ENCODE peak calls at places on chromosomes 5 and 9, in nine cellular contexts. One of them, this sample, is unnamed.

GRCh38 chr9:1929722-1930621 is 85.2 kb upstream of the SMARCA2 start:
- DNase-seq in CD4-positive, alpha-beta T cell: no peak
- DNase-seq in left ventricle myocardium inferior: no peak
- DNase-seq in endothelial cell of umbilical vein: no peak
- DNase-seq in lung: no peak
- DNase-seq in upper lobe of right lung: no peak
- DNase-seq in pancreas: no peak
- DNase-seq in adrenal gland: no peak
- DNase-seq in heart left ventricle: no peak
- DNase-seq in this sample: no peak

GRCh38 chr5:31021181-31021624 is 172.3 kb upstream of the CDH6 start:
- DNase-seq in CD4-positive, alpha-beta T cell: no peak
- DNase-seq in adrenal gland: no peak
- DNase-seq in upper lobe of right lung: no peak
- DNase-seq in endothelial cell of umbilical vein: peak
- DNase-seq in heart left ventricle: no peak
- DNase-seq in left ventricle myocardium inferior: no peak
- DNase-seq in pancreas: no peak
- DNase-seq in lung: no peak
- DNase-seq in this sample: no peak

GRCh38 chr5:113771483-113771882 is 258.0 kb downstream of the YTHDC2 start:
- DNase-seq in lung: no peak
- DNase-seq in adrenal gland: no peak
- DNase-seq in endothelial cell of umbilical vein: no peak
- DNase-seq in left ventricle myocardium inferior: no peak
- DNase-seq in heart left ventricle: no peak
- DNase-seq in upper lobe of right lung: no peak
- DNase-seq in CD4-positive, alpha-beta T cell: no peak
- DNase-seq in pancreas: no peak
- DNase-seq in this sample: no peak

GRCh38 chr9:100354121-100354800 is 1.5 kb upstream of the TEX10 start:
- DNase-seq in lung: no peak
- DNase-seq in adrenal gland: no peak
- DNase-seq in pancreas: no peak
- DNase-seq in endothelial cell of umbilical vein: no peak
- DNase-seq in upper lobe of right lung: no peak
- DNase-seq in CD4-positive, alpha-beta T cell: no peak
- DNase-seq in left ventricle myocardium inferior: no peak
- DNase-seq in heart left ventricle: no peak
- DNase-seq in this sample: no peak

GRCh38 chr5:172142709-172143215 is 45.3 kb downstream of the STK10 start:
- DNase-seq in left ventricle myocardium inferior: no peak
- DNase-seq in heart left ventricle: no peak
- DNase-seq in adrenal gland: no peak
- DNase-seq in pancreas: no peak
- DNase-seq in CD4-positive, alpha-beta T cell: no peak
- DNase-seq in lung: no peak
- DNase-seq in endothelial cell of umbilical vein: peak
- DNase-seq in upper lobe of right lung: no peak
- DNase-seq in this sample: no peak

GRCh38 chr9:76542360-76542759 is 83.4 kb downstream of the GCNT1 start:
- DNase-seq in heart left ventricle: no peak
- DNase-seq in lung: no peak
- DNase-seq in adrenal gland: no peak
- DNase-seq in endothelial cell of umbilical vein: no peak
- DNase-seq in upper lobe of right lung: no peak
- DNase-seq in left ventricle myocardium inferior: no peak
- DNase-seq in pancreas: no peak
- DNase-seq in CD4-positive, alpha-beta T cell: no peak
- DNase-seq in this sample: no peak

GRCh38 chr5:2747372-2748179 is 3.9 kb downstream of the IRX2 start:
- DNase-seq in CD4-positive, alpha-beta T cell: no peak
- DNase-seq in adrenal gland: no peak
- DNase-seq in endothelial cell of umbilical vein: no peak
- DNase-seq in lung: peak
- DNase-seq in pancreas: no peak
- DNase-seq in upper lobe of right lung: no peak
- DNase-seq in heart left ventricle: no peak
- DNase-seq in left ventricle myocardium inferior: no peak
- DNase-seq in this sample: no peak

GRCh38 chr9:83062653-83063527 is at the start of gene RASEF:
- DNase-seq in lung: peak
- DNase-seq in endothelial cell of umbilical vein: no peak
- DNase-seq in CD4-positive, alpha-beta T cell: no peak
- DNase-seq in pancreas: peak
- DNase-seq in heart left ventricle: peak
- DNase-seq in adrenal gland: no peak
- DNase-seq in left ventricle myocardium inferior: no peak
- DNase-seq in upper lobe of right lung: peak
- DNase-seq in this sample: no peak

GRCh38 chr5:72402381-72402890 is 82.3 kb downstream of the PTCD2 start:
- DNase-seq in upper lobe of right lung: no peak
- DNase-seq in heart left ventricle: no peak
- DNase-seq in adrenal gland: no peak
- DNase-seq in left ventricle myocardium inferior: no peak
- DNase-seq in CD4-positive, alpha-beta T cell: no peak
- DNase-seq in lung: no peak
- DNase-seq in endothelial cell of umbilical vein: no peak
- DNase-seq in pancreas: no peak
- DNase-seq in this sample: no peak

GRCh38 chr5:35853652-35854051 is 3.0 kb upstream of the IL7R start:
- DNase-seq in adrenal gland: peak
- DNase-seq in heart left ventricle: no peak
- DNase-seq in CD4-positive, alpha-beta T cell: peak
- DNase-seq in pancreas: no peak
- DNase-seq in left ventricle myocardium inferior: no peak
- DNase-seq in upper lobe of right lung: no peak
- DNase-seq in endothelial cell of umbilical vein: no peak
- DNase-seq in lung: no peak
- DNase-seq in this sample: peak

GRCh38 chr5:127564002-127564769 is 46.7 kb downstream of the PRRC1 start:
- DNase-seq in CD4-positive, alpha-beta T cell: no peak
- DNase-seq in pancreas: no peak
- DNase-seq in upper lobe of right lung: no peak
- DNase-seq in lung: peak
- DNase-seq in left ventricle myocardium inferior: no peak
- DNase-seq in adrenal gland: peak
- DNase-seq in heart left ventricle: peak
- DNase-seq in endothelial cell of umbilical vein: peak
- DNase-seq in this sample: peak

DNA sequence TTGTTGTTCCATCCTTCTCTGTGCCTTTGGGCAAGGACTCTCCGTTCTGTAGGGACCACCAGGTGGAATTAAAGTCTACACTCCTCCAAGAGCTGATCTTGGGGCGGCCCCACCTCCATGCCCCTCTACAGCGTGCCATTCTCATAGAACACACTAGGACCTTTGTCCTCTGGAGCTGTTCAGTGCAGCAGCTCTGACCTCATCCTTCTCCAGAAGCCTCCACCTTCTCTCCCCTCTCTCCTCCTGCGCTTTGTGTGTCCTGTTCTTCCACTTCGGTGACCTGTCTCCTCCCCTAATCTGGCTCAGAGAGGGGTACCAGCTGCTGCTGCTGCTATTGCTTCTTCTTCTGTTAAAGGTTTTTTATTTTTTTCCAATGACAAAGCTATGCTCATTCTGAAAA is 1.8 kb upstream of the MACROH2A1 start:
- DNase-seq in endothelial cell of umbilical vein: no peak
- DNase-seq in adrenal gland: no peak
- DNase-seq in upper lobe of right lung: no peak
- DNase-seq in heart left ventricle: no peak
- DNase-seq in left ventricle myocardium inferior: no peak
- DNase-seq in CD4-positive, alpha-beta T cell: no peak
- DNase-seq in pancreas: no peak
- DNase-seq in lung: no peak
- DNase-seq in this sample: no peak
- H3K27ac ChIP-seq in endothelial cell of umbilical vein: no peak
- H3K27ac ChIP-seq in adrenal gland: no peak
- H3K27ac ChIP-seq in upper lobe of right lung: no peak
- H3K27ac ChIP-seq in heart left ventricle: no peak
- H3K27ac ChIP-seq in left ventricle myocardium inferior: no peak
- H3K27ac ChIP-seq in CD4-positive, alpha-beta T cell: no peak
- H3K27ac ChIP-seq in pancreas: no peak
- H3K27ac ChIP-seq in lung: no peak
- H3K27ac ChIP-seq in this sample: no peak

GRCh38 chr9:69391946-69392345 is 66.9 kb downstream of the ENTREP1 start:
- DNase-seq in left ventricle myocardium inferior: no peak
- DNase-seq in endothelial cell of umbilical vein: peak
- DNase-seq in adrenal gland: peak
- DNase-seq in upper lobe of right lung: no peak
- DNase-seq in CD4-positive, alpha-beta T cell: no peak
- DNase-seq in heart left ventricle: peak
- DNase-seq in lung: no peak
- DNase-seq in pancreas: no peak
- DNase-seq in this sample: no peak

GRCh38 chr9:69395718-69396117 is 70.7 kb downstream of the ENTREP1 start:
- DNase-seq in upper lobe of right lung: no peak
- DNase-seq in adrenal gland: no peak
- DNase-seq in CD4-positive, alpha-beta T cell: no peak
- DNase-seq in lung: no peak
- DNase-seq in endothelial cell of umbilical vein: no peak
- DNase-seq in heart left ventricle: no peak
- DNase-seq in pancreas: no peak
- DNase-seq in left ventricle myocardium inferior: no peak
- DNase-seq in this sample: no peak

GRCh38 chr9:69391487-69391886 is 66.5 kb downstream of the ENTREP1 start:
- DNase-seq in adrenal gland: no peak
- DNase-seq in endothelial cell of umbilical vein: no peak
- DNase-seq in upper lobe of right lung: no peak
- DNase-seq in lung: no peak
- DNase-seq in CD4-positive, alpha-beta T cell: no peak
- DNase-seq in pancreas: no peak
- DNase-seq in heart left ventricle: no peak
- DNase-seq in left ventricle myocardium inferior: no peak
- DNase-seq in this sample: no peak

GRCh38 chr9:69393425-69393824 is 68.4 kb downstream of the ENTREP1 start:
- DNase-seq in endothelial cell of umbilical vein: no peak
- DNase-seq in pancreas: no peak
- DNase-seq in adrenal gland: no peak
- DNase-seq in upper lobe of right lung: no peak
- DNase-seq in heart left ventricle: peak
- DNase-seq in CD4-positive, alpha-beta T cell: no peak
- DNase-seq in lung: no peak
- DNase-seq in left ventricle myocardium inferior: peak
- DNase-seq in this sample: no peak

DNA sequence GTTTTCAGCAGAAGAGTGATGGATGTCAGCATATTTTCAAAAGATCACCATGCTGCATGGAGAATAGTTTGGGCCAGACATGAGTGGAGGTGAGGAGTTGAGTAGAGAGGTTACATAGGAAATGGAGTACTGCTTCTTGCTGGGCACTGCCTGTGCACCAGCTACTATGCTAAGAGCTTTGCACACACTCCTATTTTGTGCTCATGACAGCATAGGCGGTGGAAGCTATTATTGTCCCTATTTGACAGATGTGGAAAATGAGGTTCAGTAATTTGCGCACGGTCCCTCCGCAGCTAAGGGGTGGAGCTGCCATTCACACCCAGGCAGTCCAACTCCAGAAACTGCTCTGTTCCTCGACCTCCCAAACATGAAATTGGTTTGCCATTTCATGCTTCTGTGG is 67.8 kb downstream of the ENTREP1 start:
- DNase-seq in adrenal gland: no peak
- DNase-seq in CD4-positive, alpha-beta T cell: no peak
- DNase-seq in heart left ventricle: no peak
- DNase-seq in lung: no peak
- DNase-seq in pancreas: no peak
- DNase-seq in upper lobe of right lung: no peak
- DNase-seq in left ventricle myocardium inferior: no peak
- DNase-seq in endothelial cell of umbilical vein: no peak
- DNase-seq in this sample: no peak
- H3K27ac ChIP-seq in adrenal gland: no peak
- H3K27ac ChIP-seq in CD4-positive, alpha-beta T cell: no peak
- H3K27ac ChIP-seq in heart left ventricle: peak
- H3K27ac ChIP-seq in lung: peak
- H3K27ac ChIP-seq in pancreas: no peak
- H3K27ac ChIP-seq in upper lobe of right lung: no peak
- H3K27ac ChIP-seq in left ventricle myocardium inferior: peak
- H3K27ac ChIP-seq in endothelial cell of umbilical vein: no peak
- H3K27ac ChIP-seq in this sample: no peak

GRCh38 chr5:149605354-149605997 is 24.2 kb downstream of the ARHGEF37 start:
- DNase-seq in left ventricle myocardium inferior: no peak
- DNase-seq in heart left ventricle: no peak
- DNase-seq in upper lobe of right lung: no peak
- DNase-seq in endothelial cell of umbilical vein: no peak
- DNase-seq in lung: no peak
- DNase-seq in CD4-positive, alpha-beta T cell: no peak
- DNase-seq in adrenal gland: no peak
- DNase-seq in pancreas: no peak
- DNase-seq in this sample: no peak
- H3K27ac ChIP-seq in left ventricle myocardium inferior: peak
- H3K27ac ChIP-seq in heart left ventricle: peak
- H3K27ac ChIP-seq in upper lobe of right lung: peak
- H3K27ac ChIP-seq in endothelial cell of umbilical vein: no peak
- H3K27ac ChIP-seq in lung: no peak
- H3K27ac ChIP-seq in CD4-positive, alpha-beta T cell: no peak
- H3K27ac ChIP-seq in adrenal gland: no peak
- H3K27ac ChIP-seq in pancreas: no peak
- H3K27ac ChIP-seq in this sample: no peak

GRCh38 chr9:88534456-88535225 is at the start of gene NXNL2:
- DNase-seq in pancreas: peak
- DNase-seq in left ventricle myocardium inferior: peak
- DNase-seq in lung: peak
- DNase-seq in heart left ventricle: peak
- DNase-seq in CD4-positive, alpha-beta T cell: peak
- DNase-seq in adrenal gland: peak
- DNase-seq in endothelial cell of umbilical vein: peak
- DNase-seq in upper lobe of right lung: peak
- DNase-seq in this sample: no peak

GRCh38 chr9:88531920-88532319 is 3.1 kb upstream of the NXNL2 start:
- DNase-seq in upper lobe of right lung: no peak
- DNase-seq in left ventricle myocardium inferior: no peak
- DNase-seq in lung: no peak
- DNase-seq in endothelial cell of umbilical vein: peak
- DNase-seq in adrenal gland: no peak
- DNase-seq in CD4-positive, alpha-beta T cell: no peak
- DNase-seq in heart left ventricle: no peak
- DNase-seq in pancreas: no peak
- DNase-seq in this sample: no peak

GRCh38 chr9:88530051-88530450 is 4.9 kb upstream of the NXNL2 start:
- DNase-seq in upper lobe of right lung: no peak
- DNase-seq in left ventricle myocardium inferior: no peak
- DNase-seq in adrenal gland: no peak
- DNase-seq in endothelial cell of umbilical vein: no peak
- DNase-seq in lung: no peak
- DNase-seq in heart left ventricle: no peak
- DNase-seq in CD4-positive, alpha-beta T cell: no peak
- DNase-seq in pancreas: no peak
- DNase-seq in this sample: no peak

GRCh38 chr9:88533951-88534455 is 975 bp upstream of the NXNL2 start:
- DNase-seq in CD4-positive, alpha-beta T cell: no peak
- DNase-seq in pancreas: no peak
- DNase-seq in lung: peak
- DNase-seq in adrenal gland: peak
- DNase-seq in endothelial cell of umbilical vein: peak
- DNase-seq in heart left ventricle: peak
- DNase-seq in upper lobe of right lung: peak
- DNase-seq in left ventricle myocardium inferior: peak
- DNase-seq in this sample: no peak

DNA sequence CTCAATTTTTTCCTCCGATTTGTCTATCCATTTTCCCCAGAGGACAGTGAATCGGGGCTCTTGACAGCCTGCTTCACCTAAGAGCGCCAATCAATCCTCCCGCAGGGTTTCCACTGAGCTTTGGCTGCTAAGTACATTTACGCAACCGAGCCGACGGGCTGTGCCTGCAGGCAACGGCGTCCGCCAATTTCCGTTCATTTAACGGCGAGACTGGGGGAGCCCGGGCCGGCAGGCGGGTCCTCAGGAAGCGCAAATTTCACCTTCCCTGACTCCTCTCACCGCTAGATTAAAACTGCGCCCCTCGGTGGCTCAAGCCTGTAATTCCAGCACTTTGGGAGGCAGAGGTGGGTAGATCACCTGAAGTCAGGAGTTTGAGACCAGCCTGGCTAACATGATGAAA is 2.7 kb upstream of the NXNL2 start:
- DNase-seq in upper lobe of right lung: no peak
- DNase-seq in pancreas: no peak
- DNase-seq in lung: peak
- DNase-seq in left ventricle myocardium inferior: peak
- DNase-seq in endothelial cell of umbilical vein: peak
- DNase-seq in adrenal gland: no peak
- DNase-seq in heart left ventricle: no peak
- DNase-seq in CD4-positive, alpha-beta T cell: no peak
- DNase-seq in this sample: no peak
- H3K27ac ChIP-seq in upper lobe of right lung: no peak
- H3K27ac ChIP-seq in pancreas: no peak
- H3K27ac ChIP-seq in lung: no peak
- H3K27ac ChIP-seq in left ventricle myocardium inferior: no peak
- H3K27ac ChIP-seq in endothelial cell of umbilical vein: no peak
- H3K27ac ChIP-seq in adrenal gland: no peak
- H3K27ac ChIP-seq in heart left ventricle: no peak
- H3K27ac ChIP-seq in CD4-positive, alpha-beta T cell: no peak
- H3K27ac ChIP-seq in this sample: no peak